ENCODE peak calls at places on chromosomes 12 and 14, in six cellular contexts. S is lower leg skin; C is stimulated activated CD8-positive, alpha-beta memory T cell treated with anti-CD3 and anti-CD28 coated beads, Interleukin-7, amount 100 ng/mL, for 1 hour; M is mucosa of descending colon; D is Caki2; Q is esophagus squamous epithelium. G is an unnamed sample.

GRCh38 chr12:48423200-48423599 is 49.2 kb upstream of the ANP32D start:
- DNase-seq in S (no peak), C (no peak), M (no peak), D (no peak), Q (no peak), G (no peak)

GRCh38 chr12:101468948-101469347 is 6.2 kb upstream of the SPIC start:
- DNase-seq in S (no peak), C (no peak), M (no peak), D (no peak), Q (no peak), G (no peak)

GRCh38 chr14:67532998-67533753 is at the start of gene PLEKHH1:
- DNase-seq in S (peak), C (no peak), M (peak), D (peak), Q (no peak), G (peak)

GRCh38 chr14:92557544-92557912 is 43.9 kb downstream of the RIN3 start:
- DNase-seq in S (no peak), C (no peak), M (no peak), D (no peak), Q (no peak), G (no peak)

GRCh38 chr14:91837076-91837475 is 30.3 kb downstream of the TC2N start:
- DNase-seq in S (no peak), C (no peak), M (peak), D (no peak), Q (no peak), G (no peak)

GRCh38 chr12:94099191-94099983 is 49.0 kb upstream of the PLXNC1 start:
- DNase-seq in S (no peak), C (no peak), M (no peak), D (no peak), Q (no peak), G (peak)

GRCh38 chr14:68897559-68898160 is 81.4 kb downstream of the ACTN1 start:
- DNase-seq in S (no peak), C (no peak), M (no peak), D (no peak), Q (no peak), G (no peak)

GRCh38 chr12:101941306-101942000 is 64.1 kb downstream of the DRAM1 start:
- DNase-seq in S (no peak), C (no peak), M (no peak), D (no peak), Q (no peak), G (no peak)

GRCh38 chr12:94308612-94309011 is 151.1 kb downstream of the CEP83 start:
- DNase-seq in S (no peak), C (no peak), M (no peak), D (no peak), Q (no peak), G (no peak)

GRCh38 chr14:64778114-64778754 is 74.0 kb downstream of the PLEKHG3 start:
- DNase-seq in S (no peak), C (no peak), M (no peak), D (no peak), Q (no peak), G (no peak)